ENCODE peak calls at places on chromosomes 11 and 22, in ten cellular contexts. Z, Q, Y, V, F, I, J, C, H and K are unnamed samples.

GRCh38 chr11:33895752-33896137 is 3.9 kb upstream of the LMO2 start:
- DNase-seq in Z (no peak), Q (no peak), Y (no peak), V (peak; percentile 14), F (no peak), I (no peak), J (no peak), C (no peak), H (no peak), K (no peak)

GRCh38 chr11:65625628-65626342 is 10.2 kb downstream of the PCNX3 start:
- DNase-seq in Z (peak; percentile 61), Q (peak; percentile 81), Y (peak; percentile 47), V (no peak), F (peak; percentile 51), I (peak; percentile 50), J (no peak), C (peak; percentile 70), H (peak; percentile 38), K (no peak)

GRCh38 chr11:91749231-91749630 is 475.4 kb upstream of the FAT3 start:
- DNase-seq in Z (no peak), Q (no peak), Y (no peak), V (no peak), F (no peak), I (no peak), J (no peak), C (no peak), H (no peak), K (no peak)

GRCh38 chr11:29628584-29628983 is 388.2 kb downstream of the KCNA4 start:
- DNase-seq in Z (no peak), Q (peak; percentile 39), Y (no peak), V (no peak), F (no peak), I (no peak), J (no peak), C (no peak), H (no peak), K (no peak)

GRCh38 chr22:20154602-20155183 is 3.8 kb upstream of the CCDC188 start:
- DNase-seq in Z (no peak), Q (peak; percentile 66), Y (no peak), V (no peak), F (no peak), I (no peak), J (no peak), C (no peak), H (no peak), K (no peak)

GRCh38 chr11:37657645-37658044 is 1059.6 kb upstream of the RAG2 start:
- DNase-seq in Z (no peak), Q (no peak), Y (no peak), V (peak; percentile 55), F (peak; percentile 56), I (peak; percentile 77), J (no peak), C (no peak), H (no peak), K (peak; percentile 1)

GRCh38 chr11:119489087-119489486 is 66.1 kb upstream of the THY1 start:
- DNase-seq in Z (no peak), Q (peak; percentile 22), Y (no peak), V (no peak), F (no peak), I (no peak), J (no peak), C (no peak), H (no peak), K (no peak)

GRCh38 chr11:64777449-64778222 is 706 bp downstream of the SF1 start:
- DNase-seq in Z (peak; percentile 84), Q (peak; percentile 89), Y (peak; percentile 95), V (peak; percentile 78), F (peak; percentile 81), I (peak; percentile 81), J (peak; percentile 59), C (peak; percentile 87), H (peak; percentile 62), K (no peak)

GRCh38 chr11:46381836-46382643 is 571 bp downstream of the MDK start:
- DNase-seq in Z (peak; percentile 62), Q (peak; percentile 84), Y (no peak), V (no peak), F (peak; percentile 19), I (no peak), J (no peak), C (no peak), H (no peak), K (no peak)

GRCh38 chr11:77180346-77180745 is 52.3 kb downstream of the MYO7A start:
- DNase-seq in Z (no peak), Q (no peak), Y (no peak), V (no peak), F (no peak), I (no peak), J (no peak), C (no peak), H (no peak), K (no peak)

GRCh38 chr11:83220279-83220678 is 26.8 kb downstream of the ANKRD42 start:
- DNase-seq in Z (no peak), Q (peak; percentile 49), Y (no peak), V (no peak), F (no peak), I (no peak), J (no peak), C (no peak), H (no peak), K (no peak)

GRCh38 chr11:125517116-125517804 is 21.2 kb upstream of the FEZ1 start:
- DNase-seq in Z (peak; percentile 25), Q (peak; percentile 96), Y (peak; percentile 62), V (peak; percentile 84), F (peak; percentile 94), I (peak; percentile 90), J (no peak), C (no peak), H (no peak), K (no peak)

GRCh38 chr22:36136988-36137387 is 23.6 kb downstream of the APOL3 start:
- DNase-seq in Z (no peak), Q (no peak), Y (no peak), V (peak; percentile 10), F (peak; percentile 32), I (peak; percentile 35), J (no peak), C (no peak), H (no peak), K (no peak)

GRCh38 chr11:17921620-17922473 is 91.0 kb downstream of the SERGEF start:
- DNase-seq in Z (peak; percentile 23), Q (no peak), Y (peak; percentile 62), V (peak; percentile 58), F (peak; percentile 71), I (peak; percentile 71), J (no peak), C (no peak), H (peak; percentile 30), K (peak; percentile 20)

GRCh38 chr11:133012803-133013202 is 519.5 kb downstream of the OPCML start:
- DNase-seq in Z (no peak), Q (no peak), Y (no peak), V (no peak), F (no peak), I (no peak), J (no peak), C (no peak), H (no peak), K (no peak)

GRCh38 chr11:44817207-44817944 is 90.6 kb downstream of the TSPAN18 start:
- DNase-seq in Z (no peak), Q (no peak), Y (no peak), V (peak; percentile 5), F (no peak), I (peak; percentile 13), J (no peak), C (no peak), H (no peak), K (no peak)

GRCh38 chr11:47332303-47332711 is 20.2 kb downstream of the MYBPC3 start:
- DNase-seq in Z (no peak), Q (no peak), Y (no peak), V (no peak), F (no peak), I (no peak), J (no peak), C (peak; percentile 15), H (no peak), K (no peak)

GRCh38 chr22:28012811-28013460 is 93.9 kb upstream of the PITPNB start:
- DNase-seq in Z (no peak), Q (no peak), Y (no peak), V (no peak), F (no peak), I (no peak), J (no peak), C (peak; percentile 0), H (no peak), K (no peak)
- TF ChIP-seq CTCF in Z (no peak), Q (no peak), Y (no peak), V (no peak), F (no peak), I (no peak), J (no peak), C (no peak), H (no peak), K (no peak)

DNA sequence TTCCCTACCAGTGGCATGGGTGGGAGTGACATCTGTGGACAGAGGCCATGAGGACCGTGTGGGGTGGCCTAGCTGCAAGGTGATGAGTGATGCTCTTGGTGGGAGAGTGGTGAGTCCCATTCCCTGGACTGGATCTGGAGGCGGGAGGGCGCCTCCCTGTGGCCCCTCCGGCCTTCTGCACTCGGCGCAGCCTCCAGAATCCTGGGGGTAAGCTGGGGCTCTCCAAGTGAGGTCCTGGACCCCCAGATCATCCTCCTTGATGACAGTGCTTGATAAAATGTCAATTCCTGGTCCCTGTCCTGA is 32.3 kb upstream of the PRR5 start:
- DNase-seq in Z (no peak), Q (peak; percentile 76), Y (no peak), V (no peak), F (no peak), I (peak; percentile 37), J (no peak), C (no peak), H (no peak), K (no peak)
- TF ChIP-seq CTCF in Z (peak; percentile 23), Q (peak; percentile 88), Y (peak; percentile 44), V (peak; percentile 47), F (peak; percentile 12), I (peak; percentile 49), J (peak; percentile 53), C (peak; percentile 25), H (no peak), K (peak; percentile 70)

GRCh38 chr11:123653405-123653996 is 923 bp downstream of the SCN3B start:
- DNase-seq in Z (peak; percentile 59), Q (no peak), Y (no peak), V (peak; percentile 4), F (no peak), I (no peak), J (no peak), C (no peak), H (no peak), K (no peak)
- TF ChIP-seq CTCF in Z (peak; percentile 14), Q (peak; percentile 61), Y (peak; percentile 11), V (no peak), F (no peak), I (no peak), J (peak; percentile 50), C (no peak), H (no peak), K (peak; percentile 20)

DNA sequence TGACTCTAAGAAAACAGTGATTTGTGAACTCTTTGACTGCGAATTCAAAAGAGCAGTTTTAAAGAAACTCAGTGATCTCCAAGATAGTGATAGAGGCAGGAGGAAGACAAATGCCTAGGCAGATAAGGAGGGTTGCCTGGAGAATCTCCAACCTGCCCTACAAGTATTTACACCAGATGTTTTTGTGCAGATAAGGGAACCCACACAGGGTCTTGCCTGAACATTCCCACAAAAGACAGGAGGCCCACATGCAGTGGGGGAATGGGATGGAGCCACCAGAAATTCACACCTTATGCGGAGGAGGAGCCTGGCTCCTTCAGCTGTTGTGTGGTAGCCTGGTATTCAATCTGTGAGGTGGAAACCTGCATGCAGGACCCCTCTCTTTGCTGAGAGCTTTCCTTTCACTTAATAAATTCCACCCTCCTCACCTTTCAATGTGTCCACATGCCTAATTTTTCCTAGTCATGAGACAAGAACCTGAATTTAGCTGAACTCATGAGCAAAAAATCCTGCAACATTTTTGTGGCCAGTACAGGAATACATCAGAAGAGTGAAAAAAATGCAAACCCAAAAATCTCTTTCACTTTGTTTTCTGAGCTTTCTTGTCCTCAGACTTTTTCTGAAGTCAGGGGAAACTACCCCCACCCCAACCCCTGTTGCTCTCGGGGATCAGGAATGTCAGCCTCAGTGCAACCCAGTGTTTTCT is 8.1 kb upstream of the GLYAT start:
- DNase-seq in Z (no peak), Q (peak; percentile 40), Y (no peak), V (peak; percentile 3), F (no peak), I (no peak), J (no peak), C (no peak), H (no peak), K (no peak)
- TF ChIP-seq CTCF in Z (no peak), Q (no peak), Y (no peak), V (no peak), F (no peak), I (no peak), J (no peak), C (no peak), H (no peak), K (no peak)